ENCODE peak calls at places on chromosomes 6 and 20, in four cellular contexts. T is uterus, W is right lobe of liver, F is heart left ventricle. I is an unnamed sample.

GRCh38 chr6:53484409-53485280 is 60.3 kb downstream of the GCLC start:
- DNase-seq in T (peak), W (no peak), F (no peak), I (no peak)

GRCh38 chr20:41398408-41398807 is 31.8 kb upstream of the EMILIN3 start:
- DNase-seq in T (peak), W (no peak), F (no peak), I (no peak)

GRCh38 chr6:90940812-90941481 is 354.1 kb upstream of the MAP3K7 start:
- DNase-seq in T (no peak), W (no peak), F (no peak), I (peak)

GRCh38 chr6:17584241-17584803 is 15.8 kb upstream of the FAM8A1 start:
- DNase-seq in T (no peak), W (no peak), F (no peak), I (peak)

GRCh38 chr6:89776583-89777233 is 42.9 kb downstream of the MDN1 start:
- DNase-seq in T (no peak), W (no peak), F (no peak), I (no peak)

GRCh38 chr6:133991096-133991593 is 38.1 kb downstream of the TBPL1 start:
- DNase-seq in T (no peak), W (no peak), F (no peak), I (peak)

GRCh38 chr6:24899647-24900325 is 36.0 kb downstream of the RIPOR2 start:
- DNase-seq in T (no peak), W (no peak), F (no peak), I (no peak)

GRCh38 chr6:43849844-43850243 is 79.8 kb downstream of the VEGFA start:
- DNase-seq in T (no peak), W (no peak), F (no peak), I (no peak)

GRCh38 chr20:45779011-45779915 is 12.4 kb downstream of the WFDC3 start:
- DNase-seq in T (peak), W (no peak), F (peak), I (peak)

GRCh38 chr6:147389463-147389862 is 119.0 kb upstream of the SAMD5 start:
- DNase-seq in T (no peak), W (no peak), F (no peak), I (no peak)

GRCh38 chr20:20743511-20744169 is 31.2 kb upstream of the RALGAPA2 start:
- DNase-seq in T (peak), W (peak), F (peak), I (no peak)

GRCh38 chr6:113381957-113382356 is 475.2 kb upstream of the MARCKS start:
- DNase-seq in T (no peak), W (no peak), F (no peak), I (peak)

GRCh38 chr6:130848945-130849344 is 21.7 kb downstream of the SMLR1 start:
- DNase-seq in T (no peak), W (no peak), F (no peak), I (no peak)

GRCh38 chr6:132021552-132022375 is 70.6 kb upstream of the CCN2 start:
- DNase-seq in T (no peak), W (no peak), F (no peak), I (no peak)

GRCh38 chr6:70445001-70445400 is 31.7 kb downstream of the FAM135A start:
- DNase-seq in T (no peak), W (no peak), F (no peak), I (no peak)

GRCh38 chr6:138815221-138815620 is 19.3 kb downstream of the ECT2L start:
- DNase-seq in T (no peak), W (no peak), F (no peak), I (no peak)

GRCh38 chr20:59195316-59195993 is 31.8 kb downstream of the ZNF831 start:
- DNase-seq in T (no peak), W (no peak), F (no peak), I (no peak)

GRCh38 chr6:15881150-15881549 is 218.3 kb upstream of the DTNBP1 start:
- DNase-seq in T (no peak), W (no peak), F (peak), I (no peak)

GRCh38 chr20:4195499-4195898 is 180.1 kb upstream of the RNF24 start:
- DNase-seq in T (no peak), W (no peak), F (no peak), I (no peak)

GRCh38 chr6:43944908-43945777 is 175.1 kb downstream of the VEGFA start:
- DNase-seq in T (no peak), W (no peak), F (no peak), I (no peak)

GRCh38 chr20:10249048-10249770 is 30.6 kb downstream of the SNAP25 start:
- DNase-seq in T (no peak), W (no peak), F (no peak), I (no peak)

GRCh38 chr6:89412071-89413005 is at the start of gene RRAGD:
- DNase-seq in T (peak), W (peak), F (peak), I (no peak)

GRCh38 chr6:47319382-47319781 is 9.7 kb upstream of the TNFRSF21 start:
- DNase-seq in T (no peak), W (no peak), F (no peak), I (no peak)

GRCh38 chr6:44126320-44127149 is 717 bp downstream of the MRPL14 start:
- DNase-seq in T (peak), W (peak), F (peak), I (peak)

GRCh38 chr6:2883673-2884072 is 19.4 kb downstream of the SERPINB9 start:
- DNase-seq in T (no peak), W (no peak), F (no peak), I (no peak)
- H3K4me3 ChIP-seq in T (no peak), W (no peak), F (no peak), I (no peak)

DNA sequence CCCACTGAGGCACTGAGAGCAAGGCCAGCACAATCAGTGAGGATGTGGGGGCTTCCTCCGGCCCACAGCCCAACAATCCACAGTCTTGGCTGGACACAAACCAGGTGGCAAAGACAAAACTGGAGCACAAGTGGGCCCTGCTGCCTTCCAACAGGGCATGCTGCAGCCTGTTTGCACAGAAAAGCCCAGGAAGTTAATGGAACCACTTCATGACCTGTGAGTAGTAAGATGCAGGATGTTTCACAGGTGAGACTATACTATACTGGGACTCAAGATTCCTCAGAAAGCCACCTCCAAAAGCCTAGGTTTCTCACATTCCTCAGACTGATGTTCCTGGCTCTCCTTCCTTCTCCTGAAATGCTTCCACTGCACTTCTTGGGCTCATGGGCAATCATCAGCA is 235.5 kb downstream of the KIF16B start:
- DNase-seq in T (no peak), W (no peak), F (no peak), I (no peak)
- H3K4me3 ChIP-seq in T (no peak), W (no peak), F (no peak), I (no peak)

DNA sequence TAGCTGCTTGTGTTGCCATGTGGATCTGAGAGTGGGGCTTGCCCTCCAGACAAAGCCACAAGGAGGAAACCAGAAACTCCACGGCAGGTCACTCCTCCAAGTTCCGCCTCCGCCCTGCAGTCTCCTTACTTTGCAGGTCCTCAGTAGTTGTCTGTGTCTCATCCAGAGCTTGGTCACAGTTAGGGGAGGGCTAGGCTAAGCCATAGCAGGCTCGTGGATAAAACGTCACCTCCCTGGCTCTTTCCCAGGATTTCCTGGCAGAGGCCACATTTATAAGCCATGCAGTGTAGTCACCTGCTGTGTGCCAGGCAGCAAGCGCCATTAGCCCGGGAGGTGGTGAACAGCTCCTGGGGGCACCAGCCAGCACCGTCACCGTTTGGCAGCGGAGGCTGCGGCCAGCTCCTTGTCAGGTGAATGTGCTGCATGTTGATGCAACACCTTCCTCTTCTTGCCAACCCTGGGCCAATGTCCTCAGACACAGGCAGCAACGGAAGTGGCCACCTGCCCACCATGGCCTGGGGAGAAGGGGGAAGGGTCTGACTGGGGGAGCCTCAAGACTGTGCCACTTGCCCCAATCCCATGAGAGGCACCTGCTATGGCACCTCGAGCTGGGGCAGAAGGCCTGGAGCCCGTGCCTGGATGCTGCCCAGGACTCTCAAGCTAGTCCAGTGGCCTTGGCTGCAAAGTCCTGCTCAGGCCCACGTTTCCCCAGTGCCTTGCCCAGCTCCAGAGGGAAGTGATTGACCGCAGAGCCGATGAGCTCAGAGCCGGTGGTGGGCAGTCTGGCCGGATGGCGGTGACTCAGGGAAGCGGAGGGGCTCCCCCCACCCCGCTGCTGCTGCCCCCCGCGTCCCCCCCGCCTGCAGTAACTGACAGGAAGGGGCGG is 39.0 kb upstream of the SLCO4A1 start:
- DNase-seq in T (no peak), W (peak), F (peak), I (no peak)
- H3K4me3 ChIP-seq in T (no peak), W (no peak), F (no peak), I (no peak)

GRCh38 chr20:1184260-1184637 is 532 bp downstream of the TMEM74B start:
- DNase-seq in T (no peak), W (no peak), F (no peak), I (no peak)

GRCh38 chr20:1183153-1183552 is 1.6 kb downstream of the TMEM74B start:
- DNase-seq in T (no peak), W (no peak), F (no peak), I (no peak)

GRCh38 chr20:1185316-1185741 is 548 bp upstream of the TMEM74B start:
- DNase-seq in T (no peak), W (no peak), F (no peak), I (no peak)

GRCh38 chr20:1185781-1186334 is 1.1 kb upstream of the TMEM74B start:
- DNase-seq in T (no peak), W (peak), F (no peak), I (no peak)

GRCh38 chr20:1184638-1185315 is at the start of gene TMEM74B:
- DNase-seq in T (no peak), W (no peak), F (no peak), I (no peak)
- H3K4me3 ChIP-seq in T (peak), W (peak), F (peak), I (peak)

GRCh38 chr6:157981132-157981394 is 600 bp upstream of the SYNJ2 start:
- DNase-seq in T (no peak), W (peak), F (no peak), I (no peak)

GRCh38 chr6:157982580-157983438 is 1.1 kb downstream of the SYNJ2 start:
- DNase-seq in T (no peak), W (no peak), F (no peak), I (no peak)

GRCh38 chr6:157980288-157981131 is 1.2 kb upstream of the SYNJ2 start:
- DNase-seq in T (no peak), W (no peak), F (no peak), I (no peak)

GRCh38 chr6:157982297-157982579 is 575 bp downstream of the SYNJ2 start:
- DNase-seq in T (no peak), W (peak), F (peak), I (no peak)

DNA sequence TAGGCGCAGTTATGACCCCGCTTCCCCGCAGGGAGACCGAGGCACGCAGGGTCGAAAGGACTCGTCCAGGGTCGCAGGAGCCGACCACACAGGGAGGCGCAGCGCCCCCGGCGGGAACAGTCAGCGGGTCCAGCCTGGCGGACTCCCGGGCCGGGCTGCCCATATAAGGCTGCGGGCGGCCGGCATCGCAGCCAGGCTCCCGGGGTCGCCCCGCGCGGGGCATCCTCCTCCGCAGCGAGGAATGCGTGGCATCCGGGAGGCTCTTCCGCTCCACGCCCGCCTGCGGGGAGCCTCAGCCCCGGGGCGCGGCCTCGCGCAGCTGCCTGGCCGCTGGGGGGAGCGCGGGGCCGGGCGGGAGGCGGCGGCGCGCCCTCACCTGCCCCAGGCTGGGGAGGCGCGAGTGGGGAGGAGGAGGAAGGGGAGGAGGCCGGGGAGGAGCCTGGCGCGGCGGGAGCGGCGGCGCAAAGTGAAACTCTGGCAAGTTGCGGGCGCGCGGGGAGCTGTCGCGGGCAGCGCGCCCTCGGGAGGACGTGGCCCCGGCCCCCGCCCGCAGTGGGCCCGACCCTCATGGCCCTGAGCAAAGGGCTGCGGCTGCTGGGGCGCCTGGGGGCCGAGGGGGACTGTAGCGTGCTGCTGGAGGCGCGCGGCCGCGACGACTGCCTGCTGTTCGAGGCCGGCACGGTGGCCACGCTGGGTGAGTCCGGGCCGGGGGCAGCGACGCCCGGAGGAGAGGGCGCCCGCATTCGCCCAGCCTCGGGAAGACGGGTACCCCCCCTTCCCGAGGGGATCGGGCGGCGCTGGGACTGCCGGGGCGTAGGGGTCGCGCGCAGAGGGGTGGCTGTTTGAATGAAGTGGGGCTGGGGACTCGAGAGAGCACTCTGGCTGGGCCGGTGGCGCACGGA is at the start of gene SYNJ2:
- DNase-seq in T (peak), W (peak), F (peak), I (peak)
- H3K4me3 ChIP-seq in T (peak), W (peak), F (peak), I (peak)

DNA sequence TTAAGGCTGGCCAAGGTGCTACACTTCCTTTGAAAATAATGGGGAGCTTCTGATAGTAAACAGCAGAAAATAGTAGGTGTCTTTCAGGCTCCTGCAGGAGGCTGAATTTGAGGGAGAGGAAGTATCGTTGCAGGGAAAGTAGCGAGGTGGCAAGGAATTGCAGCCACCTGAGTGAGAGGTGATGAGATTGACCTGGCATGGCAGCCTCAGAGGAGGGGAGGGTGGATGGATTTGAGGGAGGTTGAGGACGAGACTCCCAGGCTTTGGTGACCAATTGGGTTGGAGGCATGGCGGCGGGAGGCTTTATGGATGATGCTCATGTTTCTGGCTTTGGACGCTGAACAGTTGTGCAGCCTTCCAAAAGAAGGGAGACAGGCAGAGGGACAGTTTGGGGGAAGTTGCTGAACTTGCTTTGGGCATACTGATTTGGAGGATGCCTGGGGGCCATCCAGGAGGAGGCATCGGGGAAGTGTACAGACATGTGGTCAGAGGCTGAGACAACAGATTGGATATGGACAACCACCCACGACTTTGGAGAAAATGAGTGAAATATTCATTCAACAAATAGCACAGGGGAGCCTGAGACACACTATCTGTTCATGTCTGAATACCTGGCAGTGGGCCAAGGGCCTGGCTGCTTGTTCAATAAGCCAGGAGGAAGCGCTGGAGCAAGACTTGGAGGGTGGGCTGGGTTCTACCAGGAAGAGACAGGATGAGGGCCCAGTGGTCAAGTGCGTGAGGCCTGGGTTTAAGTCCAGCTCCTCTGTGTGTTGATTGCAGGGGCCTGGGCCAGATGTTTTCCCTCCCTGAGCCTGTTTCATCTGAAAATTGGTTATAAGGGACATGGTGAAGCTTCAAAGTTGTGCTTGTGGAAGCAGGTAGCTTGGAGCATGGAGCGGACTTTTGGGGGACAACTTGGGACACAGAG is 113.2 kb downstream of the CEBPB start:
- DNase-seq in T (peak), W (peak), F (peak), I (peak)
- H3K4me3 ChIP-seq in T (no peak), W (no peak), F (no peak), I (no peak)

GRCh38 chr6:34912715-34913464 is 23.8 kb downstream of the ANKS1A start:
- DNase-seq in T (no peak), W (no peak), F (no peak), I (peak)
- H3K4me3 ChIP-seq in T (no peak), W (no peak), F (no peak), I (no peak)

GRCh38 chr20:31662372-31662854 is 24.7 kb downstream of the COX4I2 start:
- DNase-seq in T (no peak), W (no peak), F (no peak), I (no peak)
- H3K4me3 ChIP-seq in T (no peak), W (no peak), F (peak), I (no peak)

GRCh38 chr6:19804362-19805145 is 32.6 kb upstream of the ID4 start:
- DNase-seq in T (peak), W (peak), F (peak), I (peak)
- H3K4me3 ChIP-seq in T (peak), W (peak), F (peak), I (peak)

I was measured in skeletal muscle cell.